ENCODE peak calls at places on chromosomes 4 and X, in six cellular contexts. One of them, this sample, is unnamed. For H3K27me3, the result is how much of the 10 kb centered on the place peaks cover.

GRCh38 chr4:57109530-57109846 is 697 bp downstream of the IGFBP7 start:
- DNase-seq in adrenal gland: no peak
- DNase-seq in Karpas-422: no peak
- DNase-seq in tibial nerve: no peak
- DNase-seq in heart left ventricle: no peak
- DNase-seq in heart right ventricle: no peak
- DNase-seq in this sample: no peak

GRCh38 chr4:4969298-4969697 is 50.0 kb downstream of the CYTL1 start:
- DNase-seq in adrenal gland: peak
- DNase-seq in Karpas-422: no peak
- DNase-seq in tibial nerve: peak
- DNase-seq in heart left ventricle: no peak
- DNase-seq in heart right ventricle: no peak
- DNase-seq in this sample: no peak

GRCh38 chr4:20839957-20840356 is 139.7 kb downstream of the PACRGL start:
- DNase-seq in adrenal gland: no peak
- DNase-seq in Karpas-422: no peak
- DNase-seq in tibial nerve: no peak
- DNase-seq in heart left ventricle: no peak
- DNase-seq in heart right ventricle: no peak
- DNase-seq in this sample: no peak

GRCh38 chr4:120084327-120084726 is 17.7 kb upstream of the MAD2L1 start:
- DNase-seq in adrenal gland: no peak
- DNase-seq in Karpas-422: no peak
- DNase-seq in tibial nerve: no peak
- DNase-seq in heart left ventricle: no peak
- DNase-seq in heart right ventricle: no peak
- DNase-seq in this sample: no peak

GRCh38 chrX:40096395-40097091 is 1.2 kb downstream of the BCOR start:
- DNase-seq in adrenal gland: peak
- DNase-seq in Karpas-422: peak
- DNase-seq in tibial nerve: no peak
- DNase-seq in heart left ventricle: peak
- DNase-seq in heart right ventricle: peak
- DNase-seq in this sample: no peak

GRCh38 chr4:55865228-55865806 is 11.9 kb downstream of the EXOC1 start:
- DNase-seq in adrenal gland: no peak
- DNase-seq in Karpas-422: no peak
- DNase-seq in tibial nerve: no peak
- DNase-seq in heart left ventricle: no peak
- DNase-seq in heart right ventricle: no peak
- DNase-seq in this sample: no peak

GRCh38 chr4:142402925-142403324 is 443.2 kb downstream of the INPP4B start:
- DNase-seq in adrenal gland: peak
- DNase-seq in Karpas-422: no peak
- DNase-seq in tibial nerve: peak
- DNase-seq in heart left ventricle: no peak
- DNase-seq in heart right ventricle: no peak
- DNase-seq in this sample: no peak

GRCh38 chr4:107275192-107275591 is 239.1 kb upstream of the DKK2 start:
- DNase-seq in adrenal gland: no peak
- DNase-seq in Karpas-422: no peak
- DNase-seq in tibial nerve: no peak
- DNase-seq in heart left ventricle: no peak
- DNase-seq in heart right ventricle: no peak
- DNase-seq in this sample: no peak

GRCh38 chr4:103673983-103674382 is 45.8 kb downstream of the TACR3 start:
- DNase-seq in adrenal gland: no peak
- DNase-seq in Karpas-422: no peak
- DNase-seq in tibial nerve: no peak
- DNase-seq in heart left ventricle: no peak
- DNase-seq in heart right ventricle: no peak
- DNase-seq in this sample: no peak

GRCh38 chrX:69505772-69506616 is 1.9 kb downstream of the NALF2 start:
- DNase-seq in adrenal gland: no peak
- DNase-seq in Karpas-422: no peak
- DNase-seq in tibial nerve: no peak
- DNase-seq in heart left ventricle: no peak
- DNase-seq in heart right ventricle: no peak
- DNase-seq in this sample: no peak

GRCh38 chr4:74640111-74640903 is 154.0 kb downstream of the BTC start:
- DNase-seq in adrenal gland: no peak
- DNase-seq in Karpas-422: no peak
- DNase-seq in tibial nerve: no peak
- DNase-seq in heart left ventricle: no peak
- DNase-seq in heart right ventricle: no peak
- DNase-seq in this sample: no peak

GRCh38 chr4:45662996-45663395 is 460.9 kb downstream of the GABRG1 start:
- DNase-seq in adrenal gland: peak
- DNase-seq in Karpas-422: no peak
- DNase-seq in tibial nerve: no peak
- DNase-seq in heart left ventricle: peak
- DNase-seq in heart right ventricle: peak
- DNase-seq in this sample: peak

GRCh38 chr4:5165419-5166369 is 114.4 kb downstream of the STK32B start:
- DNase-seq in adrenal gland: no peak
- DNase-seq in Karpas-422: no peak
- DNase-seq in tibial nerve: no peak
- DNase-seq in heart left ventricle: no peak
- DNase-seq in heart right ventricle: no peak
- DNase-seq in this sample: no peak

GRCh38 chrX:114582264-114582632 is 1.6 kb upstream of the HTR2C start:
- DNase-seq in adrenal gland: no peak
- DNase-seq in Karpas-422: no peak
- DNase-seq in tibial nerve: no peak
- DNase-seq in heart left ventricle: no peak
- DNase-seq in heart right ventricle: no peak
- DNase-seq in this sample: no peak

GRCh38 chr4:119638359-119638758 is 9.8 kb upstream of the PDE5A start:
- DNase-seq in adrenal gland: no peak
- DNase-seq in Karpas-422: peak
- DNase-seq in tibial nerve: no peak
- DNase-seq in heart left ventricle: no peak
- DNase-seq in heart right ventricle: no peak
- DNase-seq in this sample: no peak

GRCh38 chr4:110119880-110120279 is 78.5 kb downstream of the ELOVL6 start:
- DNase-seq in adrenal gland: no peak
- DNase-seq in Karpas-422: no peak
- DNase-seq in tibial nerve: no peak
- DNase-seq in heart left ventricle: no peak
- DNase-seq in heart right ventricle: no peak
- DNase-seq in this sample: no peak

GRCh38 chr4:165700855-165701254 is 172.2 kb upstream of the TLL1 start:
- DNase-seq in adrenal gland: no peak
- DNase-seq in Karpas-422: peak
- DNase-seq in tibial nerve: no peak
- DNase-seq in heart left ventricle: no peak
- DNase-seq in heart right ventricle: no peak
- DNase-seq in this sample: no peak

DNA sequence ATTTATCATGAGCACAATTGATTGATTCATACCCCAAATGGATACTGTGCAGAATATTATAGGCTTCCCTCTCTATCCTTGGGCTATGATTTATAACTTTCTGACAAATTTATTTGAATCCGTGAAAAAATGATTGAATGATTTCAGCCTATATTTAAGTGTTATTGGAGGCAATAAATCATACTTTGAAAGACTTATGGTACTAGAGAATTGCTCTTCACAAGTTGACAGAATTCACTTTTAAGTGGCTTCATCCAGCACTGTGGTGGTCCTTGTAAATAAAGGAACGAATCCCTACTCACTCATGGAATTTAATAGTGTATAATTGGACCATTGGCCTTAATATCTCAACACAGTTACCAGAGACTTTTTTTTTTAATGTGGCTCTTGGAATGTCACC is 174.8 kb upstream of the TLL1 start:
- DNase-seq in adrenal gland: no peak
- DNase-seq in Karpas-422: no peak
- DNase-seq in tibial nerve: no peak
- DNase-seq in heart left ventricle: no peak
- DNase-seq in heart right ventricle: no peak
- DNase-seq in this sample: no peak
- H3K27ac ChIP-seq in adrenal gland: no peak
- H3K27ac ChIP-seq in Karpas-422: no peak
- H3K27ac ChIP-seq in tibial nerve: no peak
- H3K27ac ChIP-seq in heart left ventricle: no peak
- H3K27ac ChIP-seq in heart right ventricle: no peak
- H3K27ac ChIP-seq in this sample: no peak

DNA sequence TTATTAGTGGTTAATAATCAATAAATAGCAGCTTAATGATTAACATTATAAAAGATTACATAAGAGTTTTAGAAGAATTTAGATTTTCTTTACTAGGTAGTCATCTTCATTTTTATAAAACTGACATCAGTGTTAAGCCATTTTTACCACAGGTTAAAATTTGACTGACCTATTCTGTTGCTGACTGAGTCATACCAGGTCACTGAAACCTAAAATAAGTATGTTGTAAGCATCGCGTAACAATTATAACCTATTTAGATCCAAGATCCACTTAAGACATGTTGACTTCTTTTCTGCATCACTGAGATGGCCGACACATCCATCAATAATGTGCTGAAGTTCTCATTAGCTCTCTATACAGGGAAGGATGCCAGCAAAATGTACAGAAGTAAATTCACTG is 36.7 kb downstream of the ARX start:
- DNase-seq in adrenal gland: no peak
- DNase-seq in Karpas-422: no peak
- DNase-seq in tibial nerve: no peak
- DNase-seq in heart left ventricle: no peak
- DNase-seq in heart right ventricle: no peak
- DNase-seq in this sample: no peak
- H3K27me3 ChIP-seq in adrenal gland: under half
- H3K27me3 ChIP-seq in Karpas-422: under half
- H3K27me3 ChIP-seq in tibial nerve: under half
- H3K27me3 ChIP-seq in heart left ventricle: under half
- H3K27me3 ChIP-seq in heart right ventricle: under half
- H3K27me3 ChIP-seq in this sample: under half

DNA sequence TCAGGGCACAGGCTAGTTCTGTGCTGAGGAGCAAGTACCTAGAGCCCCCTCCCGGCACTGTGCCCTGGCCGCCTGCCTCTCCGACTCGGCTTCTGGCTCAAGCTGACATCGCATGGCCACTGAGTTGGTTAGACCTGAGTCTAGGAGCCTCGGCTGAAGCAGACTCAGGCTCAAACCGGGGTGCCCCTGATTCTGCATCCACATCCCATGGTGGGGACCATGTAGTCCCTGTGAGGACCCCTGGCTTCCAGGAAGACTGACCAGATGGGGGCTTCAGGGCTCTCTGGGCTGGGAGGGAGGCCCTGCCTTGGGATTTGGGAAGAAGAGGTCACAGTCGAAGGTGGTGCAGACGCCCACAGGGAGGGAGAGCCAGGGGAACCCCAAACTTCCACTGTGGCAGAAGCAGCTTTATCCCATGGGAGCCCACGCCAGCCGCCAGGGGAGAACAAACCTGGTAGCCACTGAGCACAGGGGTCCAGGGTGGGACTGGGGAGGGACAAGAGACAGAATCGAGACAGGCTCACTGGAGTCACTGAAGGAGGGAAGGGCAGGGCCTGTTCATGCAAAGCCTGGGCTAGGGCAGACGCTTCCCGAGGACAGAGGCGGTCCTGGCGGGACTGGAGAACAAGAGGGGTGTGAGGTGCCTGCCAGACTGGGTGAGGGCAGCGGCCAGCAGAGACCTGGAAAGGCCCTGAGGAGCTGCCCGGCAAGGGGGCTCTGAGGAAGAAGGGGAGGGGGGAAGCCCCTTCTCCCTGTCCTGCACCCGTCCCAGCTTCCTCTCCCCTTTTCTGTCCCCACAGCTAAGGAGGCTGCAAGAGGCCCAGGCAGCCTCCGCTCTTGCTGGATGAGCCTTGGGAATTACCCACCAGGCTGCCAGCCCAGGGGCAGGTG is 1.1 kb downstream of the PDE6B start:
- DNase-seq in adrenal gland: no peak
- DNase-seq in Karpas-422: no peak
- DNase-seq in tibial nerve: no peak
- DNase-seq in heart left ventricle: no peak
- DNase-seq in heart right ventricle: no peak
- DNase-seq in this sample: no peak
- H3K4me3 ChIP-seq in adrenal gland: no peak
- H3K4me3 ChIP-seq in Karpas-422: no peak
- H3K4me3 ChIP-seq in tibial nerve: no peak
- H3K4me3 ChIP-seq in heart left ventricle: no peak
- H3K4me3 ChIP-seq in heart right ventricle: no peak
- H3K4me3 ChIP-seq in this sample: no peak

DNA sequence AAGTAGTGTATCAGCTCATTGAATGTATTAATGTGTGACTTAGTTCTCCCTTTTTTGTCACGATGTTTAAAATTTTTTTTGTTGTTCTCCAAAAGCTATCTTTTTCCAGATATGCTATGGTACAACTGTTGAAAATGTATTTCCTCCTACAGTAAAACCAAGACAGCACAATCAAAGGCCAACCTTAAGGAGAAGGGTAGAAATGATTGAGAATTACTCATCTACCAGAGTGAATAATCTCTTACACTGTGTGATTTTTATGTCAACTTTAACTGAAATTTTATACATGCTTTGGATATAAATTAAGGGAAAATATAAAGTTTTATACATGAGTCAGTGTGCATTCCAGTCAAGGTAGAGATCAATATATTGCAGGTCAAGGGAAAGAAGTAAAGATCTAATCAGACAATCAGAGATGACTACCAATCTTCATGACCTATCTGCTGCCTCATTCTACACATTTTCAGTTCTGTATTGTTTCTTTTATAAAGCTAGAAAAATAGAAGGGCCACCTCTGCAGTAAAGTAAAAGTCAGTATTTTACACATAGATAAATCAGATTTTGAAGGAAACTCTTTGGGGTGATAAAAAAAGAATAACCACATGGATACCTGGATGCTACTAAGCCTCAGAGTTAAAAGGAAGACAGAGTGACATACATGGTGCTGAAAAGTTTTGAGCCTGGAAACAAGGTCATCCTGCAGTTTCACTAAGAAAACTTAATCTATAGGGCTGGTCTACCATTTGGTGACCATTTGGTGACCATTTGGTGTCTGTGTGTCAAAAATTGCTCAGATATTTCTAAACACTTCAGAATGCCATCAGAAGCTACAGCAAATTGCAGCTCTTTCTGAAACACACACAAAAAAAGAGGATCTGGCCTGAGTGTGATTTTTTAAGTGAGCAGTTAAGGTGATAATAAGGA is 1.6 kb downstream of the FAM13A start:
- DNase-seq in adrenal gland: no peak
- DNase-seq in Karpas-422: no peak
- DNase-seq in tibial nerve: no peak
- DNase-seq in heart left ventricle: no peak
- DNase-seq in heart right ventricle: no peak
- DNase-seq in this sample: no peak
- H3K27ac ChIP-seq in adrenal gland: no peak
- H3K27ac ChIP-seq in Karpas-422: no peak
- H3K27ac ChIP-seq in tibial nerve: no peak
- H3K27ac ChIP-seq in heart left ventricle: no peak
- H3K27ac ChIP-seq in heart right ventricle: no peak
- H3K27ac ChIP-seq in this sample: no peak

This sample was measured in dorsolateral prefrontal cortex.